ENCODE peak calls at places on chromosome 20, in four cellular contexts. I is stimulated activated naive B cell treated with anti-CD40 and anti-IgM and Interleukin-4, amounts not matched to agents 10 μg/mL and 1 μg/mL and 100 μg/mL, for 72 hours; T is HFFc6; M is Peyer's patch. S is an unnamed sample.

GRCh38 chr20:30488941-30489601 is 768.4 kb upstream of the DEFB115 start:
- DNase-seq in I (no peak), T (no peak), M (no peak), S (no peak)

GRCh38 chr20:5197270-5197827 is 70.5 kb downstream of the CDS2 start:
- DNase-seq in I (no peak), T (no peak), M (no peak), S (no peak)

GRCh38 chr20:22430154-22430745 is 154.1 kb downstream of the FOXA2 start:
- DNase-seq in M (no peak), I (no peak), T (no peak), S (no peak)

GRCh38 chr20:8082025-8082424 is 50.0 kb upstream of the PLCB1 start:
- DNase-seq in T (peak), M (no peak), I (no peak), S (no peak)

GRCh38 chr20:24702501-24703283 is 233.3 kb downstream of the SYNDIG1 start:
- DNase-seq in T (no peak), M (no peak), I (no peak), S (no peak)

GRCh38 chr20:61812771-61813485 is 252.8 kb downstream of the TAF4 start:
- DNase-seq in I (no peak), M (no peak), T (no peak), S (no peak)

GRCh38 chr20:63819224-63819917 is 11.7 kb downstream of the ZBTB46 start:
- DNase-seq in I (no peak), M (no peak), T (peak), S (no peak)

GRCh38 chr20:29874476-29875202 is 1382.8 kb upstream of the DEFB115 start:
- DNase-seq in M (no peak), I (no peak), T (no peak), S (no peak)

GRCh38 chr20:57350086-57350710 is 857 bp upstream of the RAE1 start:
- DNase-seq in T (no peak), M (no peak), I (no peak), S (no peak)

GRCh38 chr20:46111028-46111835 is 6.9 kb upstream of the CD40 start:
- DNase-seq in I (peak), M (no peak), T (no peak), S (no peak)

GRCh38 chr20:59398552-59399265 is 98.3 kb downstream of the EDN3 start:
- DNase-seq in I (no peak), T (no peak), M (no peak), S (no peak)

GRCh38 chr20:41654292-41654691 is 36.1 kb upstream of the CHD6 start:
- DNase-seq in M (no peak), T (no peak), I (no peak), S (no peak)

GRCh38 chr20:44297721-44298120 is 13.3 kb downstream of the FITM2 start:
- DNase-seq in I (no peak), T (no peak), M (no peak), S (no peak)

GRCh38 chr20:59948212-59948611 is 8.0 kb downstream of the FAM217B start:
- DNase-seq in T (no peak), M (no peak), I (no peak), S (no peak)

GRCh38 chr20:51221791-51222408 is 199.0 kb upstream of the KCNG1 start:
- DNase-seq in M (no peak), I (no peak), T (no peak), S (no peak)

GRCh38 chr20:24765316-24766142 is 183.5 kb upstream of the CST7 start:
- DNase-seq in T (no peak), M (no peak), I (no peak), S (no peak)

GRCh38 chr20:52379723-52380336 is 188.3 kb upstream of the ZFP64 start:
- DNase-seq in T (no peak), M (no peak), I (no peak), S (peak)

GRCh38 chr20:37955511-37955910 is 52.6 kb downstream of the VSTM2L start:
- DNase-seq in I (no peak), M (no peak), T (no peak), S (no peak)

GRCh38 chr20:33679758-33680485 is 5.7 kb upstream of the NECAB3 start:
- DNase-seq in I (peak), M (no peak), T (no peak), S (no peak)

GRCh38 chr20:5703542-5704215 is 46.5 kb upstream of the SHLD1 start:
- DNase-seq in T (no peak), I (no peak), M (no peak), S (no peak)

GRCh38 chr20:49637238-49637637 is 69.3 kb upstream of the PTGIS start:
- DNase-seq in T (no peak), I (no peak), M (no peak), S (no peak)

GRCh38 chr20:38855356-38855755 is 49.9 kb downstream of the PPP1R16B start:
- DNase-seq in M (no peak), I (no peak), T (peak), S (no peak)

GRCh38 chr20:37095108-37095608 is 639 bp downstream of the RBL1 start:
- DNase-seq in M (peak), I (no peak), T (no peak), S (peak)

GRCh38 chr20:43749734-43750294 is 23.0 kb upstream of the GTSF1L start:
- DNase-seq in T (peak), I (peak), M (peak), S (peak)

GRCh38 chr20:54067606-54068174 is 2.7 kb downstream of the BCAS1 start:
- DNase-seq in I (no peak), M (peak), T (no peak), S (no peak)

GRCh38 chr20:49132995-49133451 is 55.1 kb downstream of the STAU1 start:
- DNase-seq in T (peak), I (no peak), M (no peak), S (no peak)

GRCh38 chr20:28562510-28562898 is 2695.0 kb upstream of the DEFB115 start:
- DNase-seq in T (peak), I (no peak), M (no peak), S (no peak)

GRCh38 chr20:4068708-4069107 is 53.4 kb upstream of the RNF24 start:
- DNase-seq in I (no peak), M (no peak), T (no peak), S (no peak)

GRCh38 chr20:57879437-57880115 is 169.8 kb upstream of the PMEPA1 start:
- DNase-seq in I (no peak), T (no peak), M (no peak), S (no peak)

GRCh38 chr20:49661560-49662329 is 51.9 kb downstream of the B4GALT5 start:
- DNase-seq in M (no peak), T (no peak), I (no peak), S (no peak)

GRCh38 chr20:49515588-49515987 is 33.1 kb upstream of the KCNB1 start:
- DNase-seq in T (no peak), M (no peak), I (no peak), S (no peak)

GRCh38 chr20:63096681-63097335 is 90.0 kb upstream of the BHLHE23 start:
- DNase-seq in I (no peak), T (no peak), M (peak), S (no peak)

GRCh38 chr20:38829296-38829875 is 23.9 kb downstream of the PPP1R16B start:
- DNase-seq in I (no peak), M (no peak), T (no peak), S (no peak)

GRCh38 chr20:24942679-24943078 is 6.4 kb upstream of the CST7 start:
- DNase-seq in M (no peak), T (no peak), I (no peak), S (no peak)